ENCODE peak calls at places on chromosomes 2 and 18, in seven cellular contexts. L is fibroblast of the aortic adventitia, U is IMR-90, D is dermis blood vessel endothelial cell, B is chondrocyte, I is HT-29, S is adipocyte. O is an unnamed sample.
A peak's percentile ranks its signal among the peaks of the same experiment; 100 is the strongest.

GRCh38 chr2:133787207-133787606 is 218.9 kb upstream of the NCKAP5 start:
- DNase-seq in L (peak; percentile 74), U (peak; percentile 77), D (peak; percentile 10), B (no peak), I (no peak), S (peak; percentile 37), O (no peak)

GRCh38 chr2:237291138-237291792 is 122.7 kb downstream of the COL6A3 start:
- DNase-seq in L (peak; percentile 100), U (peak; percentile 98), D (peak; percentile 97), B (peak; percentile 96), I (peak; percentile 83), S (peak; percentile 100), O (peak; percentile 70)

GRCh38 chr2:119119999-119120710 is 38.4 kb downstream of the C1QL2 start:
- DNase-seq in L (no peak), U (no peak), D (no peak), B (no peak), I (no peak), S (no peak), O (no peak)

GRCh38 chr2:170530284-170530745 is 184.8 kb upstream of the SP5 start:
- DNase-seq in L (peak; percentile 12), U (peak; percentile 34), D (peak; percentile 78), B (no peak), I (peak; percentile 85), S (peak; percentile 48), O (no peak)

GRCh38 chr2:208373460-208374089 is 33.0 kb upstream of the PTH2R start:
- DNase-seq in L (peak; percentile 76), U (peak; percentile 54), D (peak; percentile 70), B (no peak), I (peak; percentile 66), S (peak; percentile 83), O (peak; percentile 16)

GRCh38 chr2:175686002-175686401 is 316.1 kb downstream of the LNPK start:
- DNase-seq in L (no peak), U (no peak), D (no peak), B (no peak), I (no peak), S (no peak), O (no peak)

GRCh38 chr2:127618551-127618950 is 27.4 kb upstream of the GPR17 start:
- DNase-seq in L (no peak), U (no peak), D (no peak), B (no peak), I (no peak), S (no peak), O (no peak)

GRCh38 chr2:109200616-109201464 is 71.8 kb downstream of the SH3RF3 start:
- DNase-seq in L (no peak), U (no peak), D (no peak), B (no peak), I (no peak), S (no peak), O (no peak)

GRCh38 chr18:61261870-61262269 is 71.4 kb upstream of the CDH20 start:
- DNase-seq in L (no peak), U (no peak), D (no peak), B (no peak), I (no peak), S (no peak), O (no peak)

GRCh38 chr2:206556357-206556949 is 85.8 kb upstream of the FAM237A start:
- DNase-seq in L (peak; percentile 69), U (peak; percentile 58), D (peak; percentile 64), B (no peak), I (peak; percentile 60), S (peak; percentile 48), O (peak; percentile 25)

GRCh38 chr18:77395941-77396340 is 146.3 kb downstream of the GALR1 start:
- DNase-seq in L (no peak), U (no peak), D (no peak), B (no peak), I (no peak), S (no peak), O (no peak)